ENCODE peak calls at places on chromosomes 11 and 22, in four cellular contexts. M is small intestine; W is effector memory CD4-positive, alpha-beta T cell; Z is adrenal gland. H is an unnamed sample.

GRCh38 chr11:89176938-89177337 is 737 bp upstream of the TYR start:
- DNase-seq in M (no peak), W (no peak), Z (no peak), H (no peak)

GRCh38 chr22:44999231-44999630 is 10.6 kb downstream of the PHF21B start:
- DNase-seq in M (no peak), W (no peak), Z (no peak), H (no peak)

GRCh38 chr22:19659805-19660345 is 54.4 kb upstream of the SEPTIN5 start:
- DNase-seq in M (no peak), W (no peak), Z (no peak), H (no peak)

GRCh38 chr11:76987203-76987602 is 47.0 kb upstream of the B3GNT6 start:
- DNase-seq in M (no peak), W (no peak), Z (no peak), H (no peak)

GRCh38 chr11:45321031-45321595 is 35.0 kb upstream of the SYT13 start:
- DNase-seq in M (no peak), W (no peak), Z (no peak), H (no peak)

GRCh38 chr11:118212781-118213565 is 11.8 kb downstream of the JAML start:
- DNase-seq in M (no peak), W (no peak), Z (no peak), H (no peak)

GRCh38 chr11:94770563-94771120 is 2.5 kb downstream of the AMOTL1 start:
- DNase-seq in M (no peak), W (no peak), Z (no peak), H (no peak)

GRCh38 chr22:40668611-40669390 is 10.5 kb upstream of the MCHR1 start:
- DNase-seq in M (peak; percentile 29), W (no peak), Z (no peak), H (no peak)

GRCh38 chr11:10725114-10725906 is 25.7 kb upstream of the CTR9 start:
- DNase-seq in M (no peak), W (no peak), Z (no peak), H (no peak)

GRCh38 chr11:85076535-85077330 is 550.4 kb downstream of the DLG2 start:
- DNase-seq in M (no peak), W (no peak), Z (no peak), H (no peak)

GRCh38 chr22:46593211-46593676 is 26.9 kb upstream of the GRAMD4 start:
- DNase-seq in M (no peak), W (no peak), Z (peak; percentile 66), H (no peak)

GRCh38 chr11:5808500-5809121 is at the start of gene OR52N2:
- DNase-seq in M (peak; percentile 74), W (peak; percentile 42), Z (peak; percentile 59), H (peak; percentile 53)
- H3K4me3 ChIP-seq in M (peak within 1 kb of the TSS; percentile 10), W (peak within 1 kb of the TSS; percentile 48), Z (no peak within 1 kb of the TSS), H (peak within 1 kb of the TSS; percentile 52)

GRCh38 chr22:43975041-43975440 is 19.8 kb downstream of the SAMM50 start:
- DNase-seq in M (no peak), W (no peak), Z (no peak), H (no peak)
- H3K9me3 ChIP-seq in M (no peaks in the 10 kb centered on the region), W (no peaks in the 10 kb centered on the region), Z (no peaks in the 10 kb centered on the region), H (no peaks in the 10 kb centered on the region)

GRCh38 chr11:124625504-124626168 is 3.0 kb downstream of the TBRG1 start:
- DNase-seq in M (no peak), W (no peak), Z (no peak), H (no peak)

GRCh38 chr11:124622531-124623451 is at the start of gene TBRG1:
- DNase-seq in M (peak; percentile 90), W (peak; percentile 75), Z (peak; percentile 92), H (peak; percentile 90)

GRCh38 chr11:124629961-124630360 is 7.3 kb downstream of the TBRG1 start:
- DNase-seq in M (no peak), W (no peak), Z (no peak), H (no peak)

GRCh38 chr11:124623861-124624525 is 1.3 kb downstream of the TBRG1 start:
- DNase-seq in M (no peak), W (no peak), Z (no peak), H (no peak)

DNA sequence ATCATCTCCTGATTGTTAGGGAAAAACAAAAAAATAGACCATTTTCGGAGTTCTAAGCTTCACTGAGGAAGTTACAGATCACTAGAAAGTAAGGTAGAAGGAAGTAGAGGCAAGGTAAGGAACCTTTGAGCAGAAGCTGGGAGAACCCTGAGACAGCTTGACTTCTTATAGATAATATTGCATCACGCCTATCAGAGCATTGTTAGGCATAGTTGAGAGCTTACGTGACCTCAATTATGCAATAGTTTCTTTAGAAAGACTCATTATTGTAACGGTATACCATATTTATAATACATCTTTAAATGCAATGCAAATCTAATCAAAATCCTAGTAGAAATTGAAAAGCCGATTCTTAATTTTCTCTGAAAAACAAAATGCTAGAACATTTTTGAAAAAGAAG is 4.9 kb downstream of the TBRG1 start:
- DNase-seq in M (no peak), W (no peak), Z (no peak), H (no peak)
- H3K36me3 ChIP-seq in M (peaks cover 14% of the 10 kb centered on the region), W (peaks cover 48% of the 10 kb centered on the region), Z (no peaks in the 10 kb centered on the region), H (peaks cover 57% of the 10 kb centered on the region)

DNA sequence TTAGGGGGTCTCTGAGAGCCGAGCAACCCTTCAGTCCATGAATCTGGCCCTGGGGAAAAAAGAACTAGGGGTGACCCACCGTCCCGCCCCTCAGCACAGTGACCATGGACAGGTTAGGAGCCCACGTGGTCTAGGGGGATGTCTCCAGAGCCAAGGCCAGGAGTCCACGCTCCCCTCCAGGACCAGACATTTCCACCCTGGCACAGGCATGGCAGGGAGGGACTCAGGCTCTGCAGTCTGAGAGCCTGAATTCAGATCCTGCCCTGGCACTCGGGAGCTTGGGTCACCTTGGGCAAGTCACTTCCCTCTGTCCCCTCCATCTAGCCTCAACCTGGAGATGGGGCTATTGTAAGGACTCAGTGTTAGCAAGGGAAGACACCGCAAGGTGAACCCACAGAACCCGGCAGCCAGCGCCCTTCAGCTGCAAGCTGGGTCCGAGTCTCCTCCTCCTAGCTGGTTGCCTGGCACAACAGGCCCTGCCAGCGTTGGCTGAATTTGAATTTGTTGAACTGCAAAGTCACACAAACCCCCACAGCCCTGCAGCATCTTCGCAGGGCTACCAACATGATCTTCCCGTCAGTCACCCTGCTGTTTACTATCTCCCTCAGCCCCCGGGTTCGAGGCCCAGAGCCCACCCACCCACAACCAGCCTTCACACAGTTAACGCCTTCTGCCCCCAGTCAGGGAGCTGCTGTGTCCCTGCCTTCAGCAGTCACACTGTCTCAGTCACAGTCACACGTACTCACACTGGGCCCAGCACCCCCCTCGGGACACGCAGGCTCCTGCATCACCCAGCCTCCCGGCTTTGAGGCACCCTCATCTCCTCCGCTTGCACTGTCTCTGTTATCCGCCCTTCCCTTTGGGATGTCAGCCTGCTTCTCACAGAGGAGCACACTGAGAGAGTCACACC is 603 bp upstream of the PDGFB start:
- DNase-seq in M (no peak), W (no peak), Z (no peak), H (no peak)
- H3K4me3 ChIP-seq in M (no peak overlapping the region), W (peak overlapping the region; percentile 44), Z (no peak overlapping the region), H (no peak overlapping the region)

GRCh38 chr22:47629273-47629711 is 866.8 kb downstream of the TBC1D22A start:
- DNase-seq in M (no peak), W (no peak), Z (no peak), H (no peak)

GRCh38 chr22:47631571-47632102 is 869.2 kb downstream of the TBC1D22A start:
- DNase-seq in M (no peak), W (no peak), Z (no peak), H (peak; percentile 88)

GRCh38 chr22:47628477-47629272 is 866.2 kb downstream of the TBC1D22A start:
- DNase-seq in M (no peak), W (no peak), Z (no peak), H (no peak)

GRCh38 chr22:47630741-47631534 is 868.5 kb downstream of the TBC1D22A start:
- DNase-seq in M (no peak), W (no peak), Z (no peak), H (peak; percentile 31)

GRCh38 chr22:47629791-47630655 is 867.6 kb downstream of the TBC1D22A start:
- DNase-seq in M (no peak), W (no peak), Z (no peak), H (no peak)
- H3K9me3 ChIP-seq in M (no peaks in the 10 kb centered on the region), W (no peaks in the 10 kb centered on the region), Z (no peaks in the 10 kb centered on the region), H (no peaks in the 10 kb centered on the region)

DNA sequence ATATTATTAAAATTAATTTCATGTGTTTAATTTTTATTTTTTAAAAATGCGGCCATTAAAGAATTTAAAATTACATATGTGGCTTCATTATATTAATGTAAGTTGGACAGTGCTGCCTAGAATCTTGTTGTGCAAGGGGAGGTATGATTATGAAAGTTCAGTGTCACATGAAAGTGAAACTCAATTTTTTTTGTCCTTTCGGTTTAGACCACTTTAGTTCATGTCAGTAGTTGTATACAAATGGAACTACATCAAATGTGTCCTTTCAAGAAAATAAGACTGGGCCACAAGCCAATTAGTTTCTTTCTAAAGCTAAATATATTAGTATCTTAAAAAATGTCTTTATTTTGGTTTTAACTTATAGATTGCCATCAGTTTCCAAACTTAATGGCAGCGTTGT is 35.7 kb downstream of the TBCEL start:
- DNase-seq in M (no peak), W (no peak), Z (no peak), H (no peak)
- H3K36me3 ChIP-seq in M (peaks cover 2% of the 10 kb centered on the region), W (peaks cover 7% of the 10 kb centered on the region), Z (no peaks in the 10 kb centered on the region), H (peaks cover 29% of the 10 kb centered on the region)